ENCODE peak calls at places on chromosomes 6 and 20, in six cellular contexts. O is progenitor cell of endocrine pancreas, C is Peyer's patch, A is AG09319, U is A549, S is mesothelial cell of epicardium. X is an unnamed sample.
A peak's percentile ranks its signal among the peaks of the same experiment; 100 is the strongest.

GRCh38 chr6:45000833-45001232 is 327.3 kb upstream of the RUNX2 start:
- DNase-seq in S (no peak), U (no peak), O (no peak), C (no peak), A (no peak), X (no peak)

GRCh38 chr6:26743157-26743821 is 83.7 kb upstream of the ZNF322 start:
- DNase-seq in A (peak; percentile 19), S (no peak), C (no peak), U (peak; percentile 83), O (peak; percentile 29), X (no peak)

GRCh38 chr20:17327185-17327780 is 100.4 kb downstream of the PCSK2 start:
- DNase-seq in S (no peak), A (no peak), O (no peak), U (no peak), C (no peak), X (no peak)

GRCh38 chr6:127554435-127555006 is 22.5 kb upstream of the C6orf58 start:
- DNase-seq in O (no peak), A (no peak), U (peak; percentile 51), C (no peak), S (no peak), X (no peak)

GRCh38 chr6:1701668-1702353 is 92.1 kb downstream of the FOXC1 start:
- DNase-seq in S (no peak), C (no peak), O (no peak), U (no peak), A (peak; percentile 43), X (no peak)

GRCh38 chr20:45934046-45934586 is 367 bp upstream of the PCIF1 start:
- DNase-seq in C (no peak), S (no peak), U (peak; percentile 61), A (no peak), O (no peak), X (no peak)

GRCh38 chr6:24719125-24719931 is at the start of gene C6orf62:
- DNase-seq in C (peak; percentile 59), A (no peak), S (no peak), U (no peak), O (no peak), X (no peak)

GRCh38 chr6:153016846-153017245 is 14.3 kb upstream of the MTRF1L start:
- DNase-seq in U (no peak), A (no peak), S (no peak), O (no peak), C (no peak), X (no peak)

GRCh38 chr20:53926428-53927028 is 143.9 kb downstream of the BCAS1 start:
- DNase-seq in C (no peak), A (peak; percentile 58), O (no peak), S (no peak), U (peak; percentile 90), X (no peak)

GRCh38 chr20:25035924-25036323 is 22.0 kb downstream of the ACSS1 start:
- DNase-seq in U (no peak), S (no peak), C (no peak), A (no peak), O (no peak), X (no peak)

GRCh38 chr6:76453270-76453669 is 380.8 kb upstream of the IMPG1 start:
- DNase-seq in O (no peak), U (no peak), A (no peak), S (no peak), C (no peak), X (no peak)

GRCh38 chr6:127737009-127737486 is 160.1 kb downstream of the C6orf58 start:
- DNase-seq in O (no peak), C (no peak), S (no peak), A (peak; percentile 40), U (peak; percentile 57), X (peak; percentile 12)

GRCh38 chr20:23349338-23350006 is 1.1 kb upstream of the NXT1 start:
- DNase-seq in U (no peak), C (no peak), O (no peak), A (no peak), S (no peak), X (no peak)

GRCh38 chr20:829531-829930 is 4.0 kb upstream of the FAM110A start:
- DNase-seq in S (no peak), A (no peak), C (no peak), O (no peak), U (no peak), X (no peak)

GRCh38 chr20:14556206-14556605 is 218.8 kb upstream of the FLRT3 start:
- DNase-seq in U (no peak), O (no peak), S (no peak), A (no peak), C (no peak), X (no peak)

GRCh38 chr20:25676164-25676809 is 20.4 kb downstream of the ZNF337 start:
- DNase-seq in S (no peak), O (no peak), A (no peak), U (peak; percentile 46), C (no peak), X (no peak)

GRCh38 chr20:62104234-62104789 is 18.0 kb upstream of the LSM14B start:
- DNase-seq in U (no peak), A (no peak), S (no peak), O (no peak), C (no peak), X (no peak)

GRCh38 chr20:50144362-50144761 is 9.2 kb downstream of the PEDS1 start:
- DNase-seq in S (no peak), O (no peak), C (no peak), U (peak; percentile 89), A (peak; percentile 89), X (no peak)

GRCh38 chr6:141580121-141580520 is 552.6 kb upstream of the GJE1 start:
- DNase-seq in S (no peak), C (no peak), O (no peak), U (no peak), A (no peak), X (no peak)

GRCh38 chr6:158366363-158366762 is 54.1 kb downstream of the TULP4 start:
- DNase-seq in C (no peak), O (no peak), U (no peak), A (no peak), S (no peak), X (no peak)

GRCh38 chr20:59095140-59095539 is 52.6 kb upstream of the PRELID3B start:
- DNase-seq in O (no peak), U (no peak), A (no peak), S (no peak), C (no peak), X (no peak)

GRCh38 chr20:37681384-37681977 is 12.3 kb upstream of the CTNNBL1 start:
- DNase-seq in C (no peak), U (no peak), S (no peak), O (no peak), A (no peak), X (no peak)

GRCh38 chr6:131924881-131925474 is 26.2 kb downstream of the CCN2 start:
- DNase-seq in C (no peak), S (no peak), U (peak; percentile 44), A (no peak), O (no peak), X (no peak)

GRCh38 chr20:64077094-64077493 is 2.2 kb downstream of the RGS19 start:
- DNase-seq in A (no peak), C (no peak), U (no peak), O (no peak), S (no peak), X (no peak)

DNA sequence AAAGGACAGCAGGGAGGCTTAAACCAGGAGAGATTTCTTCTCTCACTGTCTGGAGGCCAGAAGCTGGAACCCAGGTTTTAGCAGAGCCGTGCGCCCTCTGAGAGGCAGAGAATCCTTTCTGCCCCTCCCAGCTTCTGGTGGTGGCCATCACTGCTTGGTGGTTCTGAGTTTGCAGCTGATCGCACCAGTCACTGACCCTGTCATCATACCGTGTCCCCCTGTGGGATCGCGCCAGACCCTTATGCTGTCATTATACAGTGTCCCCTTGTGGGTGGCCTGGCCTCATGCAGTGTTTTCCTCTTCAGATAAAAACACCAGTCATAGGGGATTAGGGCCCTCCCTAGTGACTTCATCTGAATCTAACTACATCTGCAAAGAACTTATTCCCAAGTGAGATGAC is 138.0 kb downstream of the TTLL2 start:
- DNase-seq in S (no peak), U (no peak), O (no peak), A (no peak), C (no peak), X (no peak)
- TF ChIP-seq CTCF in S (no peak), U (no peak), O (no peak), A (no peak), C (no peak), X (no peak)

DNA sequence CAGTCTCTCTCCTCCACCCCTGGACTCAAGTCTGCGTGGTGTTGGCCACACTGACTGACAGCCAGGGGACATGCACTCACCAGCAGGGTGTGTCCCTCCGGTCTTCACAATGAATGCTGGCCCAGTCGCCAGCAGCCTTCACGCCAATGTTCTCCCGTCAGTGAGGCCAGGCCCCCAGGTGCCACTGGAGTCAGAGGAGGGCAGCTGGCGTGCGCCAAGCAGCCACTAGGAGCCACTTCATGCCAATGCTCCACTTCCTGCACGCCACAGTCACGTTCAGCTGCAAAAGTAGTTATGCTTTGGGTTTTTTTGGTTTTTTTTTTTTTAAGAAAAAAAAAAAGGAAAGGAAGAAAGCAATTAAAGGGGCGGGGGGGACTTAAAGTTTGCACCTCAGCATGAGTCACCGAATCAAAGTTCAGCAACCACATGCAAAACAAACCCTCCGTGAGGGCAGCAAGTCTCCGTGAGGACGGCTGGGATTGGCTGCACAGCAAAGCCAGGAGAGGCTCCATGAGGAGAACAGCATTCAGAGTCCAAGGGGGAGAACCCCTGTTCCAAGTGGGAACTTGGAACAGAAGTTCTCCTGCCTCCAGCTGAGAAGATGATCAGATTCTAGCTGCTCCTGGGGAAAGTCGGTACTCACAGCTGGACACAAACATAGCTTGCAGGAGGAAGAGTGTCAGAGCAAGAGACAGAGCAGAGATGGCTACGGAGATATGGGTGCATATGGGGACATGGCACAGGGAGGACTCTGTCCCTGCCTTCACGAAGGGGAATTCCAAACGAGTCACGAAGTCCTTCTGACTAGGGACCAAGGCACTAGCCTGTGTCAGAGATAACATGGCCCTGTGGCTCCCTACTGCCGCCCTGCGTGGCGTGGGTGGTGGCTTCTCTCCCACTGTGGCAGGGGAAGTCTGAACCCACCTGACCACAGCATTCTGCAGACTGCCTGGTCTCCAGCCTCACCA is at the start of gene ZC3H12D:
- DNase-seq in U (peak; percentile 53), C (peak; percentile 88), A (no peak), S (no peak), O (no peak), X (no peak)
- TF ChIP-seq CTCF in U (no peak), C (peak; percentile 48), A (no peak), S (no peak), O (no peak), X (no peak)

GRCh38 chr6:3239110-3239830 is 11.8 kb upstream of the TUBB2B start:
- DNase-seq in U (peak; percentile 44), S (no peak), C (no peak), A (no peak), O (no peak), X (no peak)
- TF ChIP-seq CTCF in U (no peak), S (no peak), C (no peak), A (no peak), O (peak; percentile 52), X (peak; percentile 51)

DNA sequence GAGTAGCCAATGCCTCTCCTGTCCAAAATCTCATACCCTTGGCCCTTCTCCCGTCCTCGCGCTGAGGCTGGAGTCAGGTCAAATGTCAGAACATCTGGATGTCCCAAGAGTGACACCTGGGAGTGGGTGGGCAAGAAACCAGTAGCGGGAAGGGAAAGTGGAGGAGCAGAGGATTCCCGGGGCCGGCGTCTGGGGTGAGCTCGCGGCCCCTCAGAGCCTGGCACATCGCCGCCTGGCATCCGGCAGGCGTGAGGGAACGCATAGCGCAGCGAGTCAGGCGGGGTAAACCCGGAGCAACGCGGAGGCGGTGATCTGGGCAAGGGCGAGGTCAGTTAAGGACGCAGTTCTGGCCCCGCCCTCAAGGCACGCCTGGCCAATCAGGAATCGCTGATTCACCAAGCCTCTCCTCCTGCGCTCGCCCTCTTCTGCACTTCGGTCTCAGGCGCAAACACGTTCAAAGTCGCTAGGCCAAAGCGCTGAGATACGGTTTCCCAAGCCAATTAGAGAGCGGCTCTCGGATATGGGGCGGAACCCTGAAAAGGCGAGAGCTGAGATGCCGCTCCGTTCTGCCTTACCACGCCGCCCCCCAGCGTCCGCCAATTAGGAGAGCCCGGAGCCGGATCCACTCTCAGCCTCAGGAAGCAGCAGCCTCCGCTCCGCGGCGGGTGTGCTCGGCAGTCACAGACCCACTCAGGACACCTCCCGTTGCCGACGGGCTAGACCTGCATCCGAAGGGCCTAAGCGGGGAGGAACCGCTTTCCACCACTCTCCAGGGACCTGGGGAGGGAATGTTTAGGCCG is 22.5 kb downstream of the VPS52 start:
- DNase-seq in S (peak; percentile 80), U (peak; percentile 97), O (peak; percentile 83), A (peak; percentile 98), C (peak; percentile 99), X (peak; percentile 82)
- TF ChIP-seq CTCF in S (no peak), U (no peak), O (no peak), A (peak; percentile 13), C (no peak), X (peak; percentile 12)